ENCODE peak calls at places on chromosomes 16 and 17, in seven cellular contexts. P is stimulated activated CD8-positive, alpha-beta memory T cell treated with anti-CD3 and anti-CD28 coated beads, Interleukin-4, amount 100 ng/mL, for 48 hours; O is vagina; I is iris pigment epithelial cell; Z is GF-D8; V is kidney; Y is ureter. M is an unnamed sample.

GRCh38 chr17:48860034-48860433 is 29.2 kb downstream of the CALCOCO2 start:
- DNase-seq in Y (no peak), O (no peak), P (no peak), Z (no peak), V (no peak), I (no peak), M (no peak)

GRCh38 chr17:7478276-7479138 is 924 bp downstream of the ZBTB4 start:
- DNase-seq in Z (no peak), I (peak; percentile 37), P (peak; percentile 71), V (peak; percentile 87), Y (peak; percentile 76), O (no peak), M (peak; percentile 86)

GRCh38 chr16:392450-393027 is 4.5 kb upstream of the NME4 start:
- DNase-seq in Y (no peak), Z (no peak), V (no peak), O (no peak), I (no peak), P (peak; percentile 58), M (no peak)

GRCh38 chr16:51524555-51525373 is 373.7 kb upstream of the SALL1 start:
- DNase-seq in O (no peak), I (peak; percentile 60), Z (no peak), V (no peak), P (no peak), Y (no peak), M (no peak)

GRCh38 chr16:30983289-30983889 is 1.6 kb upstream of the HSD3B7 start:
- DNase-seq in Z (no peak), I (no peak), O (no peak), P (no peak), V (no peak), Y (no peak), M (no peak)

GRCh38 chr16:759110-759910 is 1.2 kb upstream of the MSLN start:
- DNase-seq in I (no peak), Y (no peak), V (no peak), Z (no peak), O (no peak), P (no peak), M (no peak)

GRCh38 chr16:69190046-69190588 is 3.2 kb downstream of the SNTB2 start:
- DNase-seq in Y (no peak), Z (no peak), V (no peak), O (no peak), I (no peak), P (no peak), M (no peak)

GRCh38 chr17:66353937-66354401 is 51.6 kb downstream of the PRKCA start:
- DNase-seq in P (no peak), Z (no peak), Y (no peak), V (no peak), O (no peak), I (peak; percentile 69), M (no peak)

GRCh38 chr16:80973991-80974390 is 32.7 kb downstream of the CMC2 start:
- DNase-seq in Z (no peak), O (no peak), Y (no peak), I (peak; percentile 85), P (no peak), V (no peak), M (no peak)

GRCh38 chr16:51407921-51408320 is 256.9 kb upstream of the SALL1 start:
- DNase-seq in O (no peak), P (no peak), Y (no peak), Z (no peak), V (no peak), I (peak; percentile 26), M (no peak)

GRCh38 chr16:70746708-70747424 is 54.1 kb downstream of the VAC14 start:
- DNase-seq in Y (peak; percentile 90), V (peak; percentile 93), P (peak; percentile 52), O (no peak), I (peak; percentile 91), Z (peak; percentile 24), M (no peak)

GRCh38 chr17:7897773-7898172 is 9.2 kb downstream of the CHD3 start:
- DNase-seq in O (no peak), Z (no peak), I (peak; percentile 75), P (no peak), V (no peak), Y (peak; percentile 39), M (no peak)

GRCh38 chr17:77528516-77529327 is 388.0 kb downstream of the SEC14L1 start:
- DNase-seq in V (no peak), Y (no peak), I (no peak), O (no peak), Z (no peak), P (peak; percentile 59), M (peak; percentile 67)

GRCh38 chr16:49693445-49693844 is 162.5 kb downstream of the ZNF423 start:
- DNase-seq in Z (no peak), V (no peak), Y (no peak), P (no peak), I (no peak), O (no peak), M (no peak)

GRCh38 chr16:12255919-12256665 is 279.6 kb downstream of the SNX29 start:
- DNase-seq in Z (no peak), I (no peak), Y (no peak), O (no peak), P (no peak), V (no peak), M (no peak)

GRCh38 chr16:69351309-69352027 is at the start of gene TMED6:
- DNase-seq in V (no peak), Z (no peak), P (no peak), O (no peak), I (no peak), Y (no peak), M (no peak)

GRCh38 chr17:36544049-36544319 is 735 bp upstream of the GGNBP2 start:
- DNase-seq in O (no peak), Y (peak; percentile 51), P (no peak), I (peak; percentile 67), V (no peak), Z (no peak), M (no peak)

GRCh38 chr17:40564883-40565744 is at the start of gene CCR7:
- DNase-seq in Y (no peak), P (peak; percentile 89), Z (no peak), V (no peak), I (no peak), O (no peak), M (peak; percentile 91)

GRCh38 chr17:77212081-77212832 is 71.5 kb downstream of the SEC14L1 start:
- DNase-seq in Z (no peak), I (no peak), P (no peak), V (no peak), O (no peak), Y (no peak), M (no peak)

GRCh38 chr17:17841620-17842025 is 4.8 kb upstream of the SREBF1 start:
- DNase-seq in P (no peak), Y (no peak), V (no peak), O (no peak), Z (no peak), I (no peak), M (no peak)

GRCh38 chr16:66357523-66357928 is 9.0 kb upstream of the CDH5 start:
- DNase-seq in P (peak; percentile 35), V (no peak), I (peak; percentile 77), O (no peak), Y (no peak), Z (no peak), M (no peak)

GRCh38 chr17:76697702-76698465 is 12.9 kb downstream of the MXRA7 start:
- DNase-seq in I (peak; percentile 63), O (no peak), P (no peak), Z (no peak), Y (no peak), V (peak; percentile 83), M (no peak)

GRCh38 chr17:48575066-48575582 is 3.0 kb downstream of the HOXB4 start:
- DNase-seq in V (no peak), I (no peak), O (no peak), P (no peak), Y (no peak), Z (no peak), M (no peak)

GRCh38 chr17:17682293-17682736 is 1.1 kb downstream of the RAI1 start:
- DNase-seq in V (peak; percentile 88), O (no peak), Z (no peak), P (peak; percentile 71), I (peak; percentile 49), Y (no peak), M (peak; percentile 81)

GRCh38 chr16:11329080-11329491 is 16.2 kb upstream of the RMI2 start:
- DNase-seq in P (no peak), Z (no peak), I (no peak), Y (no peak), O (no peak), V (no peak), M (no peak)

GRCh38 chr17:34499576-34499975 is 79.8 kb upstream of the TMEM132E start:
- DNase-seq in Y (no peak), P (peak; percentile 30), Z (no peak), I (peak; percentile 44), V (no peak), O (no peak), M (no peak)

GRCh38 chr16:68257906-68258800 is 6.2 kb upstream of the SLC7A6 start:
- DNase-seq in O (no peak), V (peak; percentile 96), Z (peak; percentile 85), P (no peak), Y (peak; percentile 79), I (peak; percentile 73), M (no peak)